ENCODE peak calls at places on chromosome 19, in nine cellular contexts. Y, L, M, Q, F, K, A, N and H are unnamed samples.

GRCh38 chr19:38664503-38665211 is 17.2 kb downstream of the ACTN4 start:
- DNase-seq in Y (no peak), L (no peak), M (no peak), Q (peak), F (no peak), K (no peak), A (no peak), N (no peak), H (no peak)

GRCh38 chr19:6210091-6210490 is 69.7 kb downstream of the MLLT1 start:
- DNase-seq in Y (no peak), L (no peak), M (no peak), Q (peak), F (no peak), K (peak), A (peak), N (no peak), H (no peak)

GRCh38 chr19:7534531-7534980 is 961 bp upstream of the PNPLA6 start:
- DNase-seq in Y (peak), L (peak), M (peak), Q (peak), F (no peak), K (peak), A (peak), N (peak), H (peak)

GRCh38 chr19:38034153-38034835 is 127.3 kb downstream of the SIPA1L3 start:
- DNase-seq in Y (no peak), L (peak), M (no peak), Q (no peak), F (no peak), K (no peak), A (no peak), N (peak), H (no peak)

GRCh38 chr19:42277821-42278809 is 9.1 kb downstream of the CIC start:
- DNase-seq in Y (no peak), L (no peak), M (peak), Q (peak), F (no peak), K (no peak), A (peak), N (no peak), H (peak)

GRCh38 chr19:2795827-2796658 is 10.7 kb downstream of the THOP1 start:
- DNase-seq in Y (no peak), L (no peak), M (no peak), Q (no peak), F (no peak), K (no peak), A (no peak), N (no peak), H (no peak)

GRCh38 chr19:43545276-43545675 is 12.3 kb downstream of the ZNF575 start:
- DNase-seq in Y (no peak), L (no peak), M (no peak), Q (no peak), F (no peak), K (no peak), A (no peak), N (no peak), H (no peak)

GRCh38 chr19:15248648-15249559 is 16.7 kb upstream of the EPHX3 start:
- DNase-seq in Y (peak), L (peak), M (peak), Q (peak), F (no peak), K (peak), A (peak), N (peak), H (peak)

GRCh38 chr19:44532819-44533218 is 3.3 kb upstream of the CEACAM20 start:
- DNase-seq in Y (no peak), L (no peak), M (no peak), Q (no peak), F (no peak), K (no peak), A (no peak), N (no peak), H (no peak)

GRCh38 chr19:15864824-15865223 is 33.0 kb downstream of the CYP4F2 start:
- DNase-seq in Y (no peak), L (no peak), M (no peak), Q (no peak), F (no peak), K (no peak), A (no peak), N (no peak), H (no peak)

GRCh38 chr19:36046443-36047050 is 7.5 kb downstream of the THAP8 start:
- DNase-seq in Y (no peak), L (no peak), M (no peak), Q (no peak), F (no peak), K (no peak), A (peak), N (peak), H (peak)

GRCh38 chr19:13981467-13981866 is 24.7 kb downstream of the RFX1 start:
- DNase-seq in Y (no peak), L (no peak), M (no peak), Q (no peak), F (no peak), K (no peak), A (no peak), N (no peak), H (no peak)

GRCh38 chr19:48868196-48868886 is at the start of gene PLEKHA4:
- DNase-seq in Y (no peak), L (no peak), M (peak), Q (peak), F (no peak), K (peak), A (peak), N (peak), H (peak)

GRCh38 chr19:41940443-41941409 is 12.5 kb upstream of the ERFL start:
- DNase-seq in Y (no peak), L (no peak), M (no peak), Q (no peak), F (no peak), K (no peak), A (no peak), N (no peak), H (no peak)

GRCh38 chr19:56740478-56740877 is 68.9 kb upstream of the ZNF835 start:
- DNase-seq in Y (no peak), L (no peak), M (no peak), Q (no peak), F (no peak), K (no peak), A (no peak), N (no peak), H (no peak)

GRCh38 chr19:33750587-33751385 is 45.9 kb upstream of the KCTD15 start:
- DNase-seq in Y (no peak), L (no peak), M (no peak), Q (no peak), F (no peak), K (no peak), A (no peak), N (no peak), H (no peak)

GRCh38 chr19:45640849-45641273 is 1.7 kb upstream of the EML2 start:
- DNase-seq in Y (no peak), L (no peak), M (peak), Q (no peak), F (no peak), K (peak), A (no peak), N (no peak), H (no peak)

GRCh38 chr19:46076031-46076880 is 35.5 kb upstream of the IGFL4 start:
- DNase-seq in Y (no peak), L (no peak), M (no peak), Q (no peak), F (no peak), K (no peak), A (no peak), N (no peak), H (no peak)

GRCh38 chr19:8310342-8311055 is 2.3 kb upstream of the CD320 start:
- DNase-seq in Y (no peak), L (no peak), M (peak), Q (peak), F (no peak), K (peak), A (peak), N (no peak), H (no peak)

GRCh38 chr19:32917612-32917996 is 48.0 kb upstream of the SLC7A9 start:
- DNase-seq in Y (no peak), L (no peak), M (no peak), Q (no peak), F (no peak), K (no peak), A (no peak), N (no peak), H (no peak)

GRCh38 chr19:52638601-52639000 is 446 bp upstream of the ZNF83 start:
- DNase-seq in Y (peak), L (peak), M (no peak), Q (no peak), F (no peak), K (peak), A (peak), N (no peak), H (peak)

GRCh38 chr19:31538879-31539278 is 189.6 kb upstream of the TSHZ3 start:
- DNase-seq in Y (no peak), L (no peak), M (no peak), Q (no peak), F (no peak), K (no peak), A (no peak), N (no peak), H (no peak)

GRCh38 chr19:7366701-7367420 is 18.1 kb downstream of the ARHGEF18 start:
- DNase-seq in Y (no peak), L (peak), M (peak), Q (no peak), F (no peak), K (no peak), A (no peak), N (peak), H (peak)

GRCh38 chr19:13078897-13079541 is 23.6 kb downstream of the LYL1 start:
- DNase-seq in Y (no peak), L (no peak), M (peak), Q (no peak), F (no peak), K (no peak), A (peak), N (no peak), H (no peak)

GRCh38 chr19:13033819-13034611 is 38.7 kb downstream of the NFIX start:
- DNase-seq in Y (peak), L (no peak), M (peak), Q (peak), F (peak), K (peak), A (peak), N (peak), H (peak)

GRCh38 chr19:38898788-38899446 is 501 bp downstream of the SIRT2 start:
- DNase-seq in Y (no peak), L (peak), M (peak), Q (no peak), F (no peak), K (no peak), A (no peak), N (peak), H (peak)

GRCh38 chr19:42532881-42533280 is 4.6 kb upstream of the CEACAM1 start:
- DNase-seq in Y (no peak), L (no peak), M (no peak), Q (no peak), F (no peak), K (no peak), A (no peak), N (no peak), H (no peak)

GRCh38 chr19:14871619-14872230 is 14.2 kb downstream of the OR7A17 start:
- DNase-seq in Y (no peak), L (no peak), M (no peak), Q (no peak), F (no peak), K (no peak), A (no peak), N (peak), H (peak)

GRCh38 chr19:52922841-52923781 is at the start of gene ZNF888:
- DNase-seq in Y (peak), L (peak), M (peak), Q (peak), F (peak), K (peak), A (peak), N (peak), H (peak)

GRCh38 chr19:55626350-55626749 is 2.0 kb upstream of the ZNF784 start:
- DNase-seq in Y (no peak), L (no peak), M (no peak), Q (no peak), F (peak), K (no peak), A (no peak), N (no peak), H (no peak)

GRCh38 chr19:40502647-40503046 is 35.8 kb downstream of the SPTBN4 start:
- DNase-seq in Y (no peak), L (no peak), M (no peak), Q (no peak), F (no peak), K (no peak), A (no peak), N (no peak), H (no peak)

GRCh38 chr19:46618670-46619231 is 6.1 kb downstream of the PTGIR start:
- DNase-seq in Y (no peak), L (no peak), M (no peak), Q (peak), F (no peak), K (no peak), A (no peak), N (peak), H (peak)

GRCh38 chr19:37304884-37305255 is 66.0 kb upstream of the ZNF527 start:
- DNase-seq in Y (no peak), L (no peak), M (no peak), Q (no peak), F (no peak), K (no peak), A (no peak), N (no peak), H (no peak)

GRCh38 chr19:32458500-32459123 is 53.0 kb downstream of the DPY19L3 start:
- DNase-seq in Y (no peak), L (peak), M (no peak), Q (no peak), F (no peak), K (no peak), A (no peak), N (peak), H (no peak)

GRCh38 chr19:13150919-13151604 is 851 bp downstream of the IER2 start:
- DNase-seq in Y (no peak), L (peak), M (peak), Q (no peak), F (no peak), K (no peak), A (no peak), N (no peak), H (no peak)

DNA sequence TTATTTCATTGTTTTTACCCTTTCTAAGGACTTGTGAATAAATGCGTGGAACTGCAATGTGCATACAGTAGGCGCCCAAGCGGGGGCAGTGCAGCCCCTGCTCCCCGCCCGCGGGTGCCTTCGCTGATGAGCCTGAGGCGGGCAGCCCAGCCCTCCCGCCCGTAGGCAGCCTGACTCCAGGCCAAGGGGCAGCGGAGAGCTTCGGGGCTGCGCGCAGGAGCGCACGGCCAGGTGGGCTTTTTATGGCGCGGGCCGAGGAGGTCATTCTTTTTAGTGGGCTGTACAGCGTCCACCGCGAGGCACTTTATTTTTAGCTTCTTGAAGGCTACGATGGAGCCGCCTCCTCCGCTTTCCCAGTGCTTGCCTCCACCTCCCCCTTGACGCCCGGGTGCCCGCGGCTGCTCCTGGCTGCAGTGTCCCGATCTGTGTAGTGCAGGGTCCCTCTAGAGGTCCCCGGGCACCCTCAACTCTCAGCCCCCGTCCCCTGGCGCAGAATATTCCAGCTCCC is 60.5 kb downstream of the CCNE1 start:
- DNase-seq in Y (no peak), L (no peak), M (no peak), Q (no peak), F (no peak), K (no peak), A (no peak), N (peak), H (no peak)
- TF ChIP-seq CTCF in Y (peak), L (peak), M (no peak), Q (peak), F (no peak), K (no peak), A (no peak), N (no peak), H (peak)

GRCh38 chr19:50512112-50512998 is 1.4 kb downstream of the ASPDH start:
- DNase-seq in Y (no peak), L (no peak), M (no peak), Q (no peak), F (no peak), K (peak), A (no peak), N (no peak), H (no peak)
- H3K4me3 ChIP-seq in Y (peak), L (peak), M (peak), Q (peak), F (peak), K (no peak), A (peak), N (peak), H (peak)

GRCh38 chr19:10230904-10231623 is at the start of gene S1PR2:
- DNase-seq in Y (peak), L (peak), M (peak), Q (peak), F (peak), K (peak), A (peak), N (peak), H (peak)

GRCh38 chr19:10228925-10229324 is 2.2 kb downstream of the S1PR2 start:
- DNase-seq in Y (no peak), L (peak), M (peak), Q (no peak), F (no peak), K (no peak), A (no peak), N (peak), H (peak)

GRCh38 chr19:10228393-10228792 is 2.7 kb downstream of the S1PR2 start:
- DNase-seq in Y (no peak), L (no peak), M (no peak), Q (no peak), F (no peak), K (no peak), A (no peak), N (no peak), H (no peak)

GRCh38 chr19:10231624-10232228 is 595 bp upstream of the S1PR2 start:
- DNase-seq in Y (no peak), L (no peak), M (no peak), Q (no peak), F (no peak), K (no peak), A (no peak), N (no peak), H (no peak)

GRCh38 chr19:10230155-10230903 is 802 bp downstream of the S1PR2 start:
- DNase-seq in Y (peak), L (no peak), M (peak), Q (peak), F (peak), K (peak), A (peak), N (no peak), H (peak)
- TF ChIP-seq CTCF in Y (no peak), L (peak), M (no peak), Q (no peak), F (no peak), K (no peak), A (no peak), N (no peak), H (no peak)

GRCh38 chr19:19134687-19135158 is 3.6 kb downstream of the TMEM161A start:
- DNase-seq in Y (no peak), L (no peak), M (peak), Q (peak), F (peak), K (peak), A (no peak), N (no peak), H (no peak)
- H3K4me3 ChIP-seq in Y (no peak), L (no peak), M (no peak), Q (peak), F (no peak), K (peak), A (peak), N (no peak), H (no peak)

DNA sequence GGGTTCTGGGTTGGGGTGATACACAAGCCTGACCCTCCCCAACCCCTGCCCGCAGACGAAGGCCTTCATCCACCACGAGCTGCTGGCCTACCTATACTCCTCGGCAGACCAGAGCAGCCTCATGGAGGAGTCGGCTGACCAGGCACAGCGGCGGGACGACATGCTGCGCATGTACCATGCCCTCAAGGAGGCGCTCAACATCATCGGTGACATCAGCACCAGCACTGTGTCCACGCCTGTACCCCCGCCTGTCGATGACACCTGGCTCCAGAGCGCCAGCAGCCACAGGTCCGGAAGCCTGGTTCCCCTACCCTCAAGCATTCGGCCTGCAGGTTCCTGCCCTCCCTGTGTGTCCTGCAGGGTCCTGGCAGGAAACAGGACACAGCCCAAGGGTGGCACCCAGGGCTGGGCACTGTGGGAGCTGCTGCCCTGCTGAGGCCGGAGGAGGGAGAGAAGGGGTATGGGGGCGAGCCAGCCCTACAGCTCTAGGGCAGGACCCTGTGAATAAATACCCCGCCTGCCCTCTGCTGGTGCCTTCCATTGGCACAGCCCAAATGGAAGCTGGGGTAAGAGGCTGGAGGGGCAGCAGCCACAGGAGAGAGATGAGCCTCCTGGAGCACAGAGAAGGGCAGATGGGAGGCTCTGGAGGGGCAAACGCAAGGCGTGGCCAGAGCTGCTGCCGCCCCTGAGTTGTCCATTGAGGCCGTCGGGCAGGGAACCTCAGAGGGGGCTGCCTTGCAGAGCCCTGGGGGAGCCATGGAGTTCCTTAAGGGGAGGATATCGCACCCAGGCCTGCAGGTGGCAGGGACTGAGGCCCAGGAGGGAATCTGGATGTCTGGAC is 6.8 kb downstream of the TMED1 start:
- DNase-seq in Y (no peak), L (no peak), M (no peak), Q (no peak), F (no peak), K (peak), A (no peak), N (no peak), H (no peak)
- TF ChIP-seq CTCF in Y (no peak), L (peak), M (no peak), Q (no peak), F (no peak), K (no peak), A (no peak), N (peak), H (no peak)

GRCh38 chr19:3801412-3802096 is 15.4 kb upstream of the MATK start:
- DNase-seq in Y (peak), L (peak), M (peak), Q (no peak), F (peak), K (peak), A (no peak), N (no peak), H (no peak)
- H3K4me3 ChIP-seq in Y (peak), L (no peak), M (no peak), Q (peak), F (peak), K (peak), A (peak), N (peak), H (no peak)

GRCh38 chr19:4365791-4366665 is 22.7 kb downstream of the MPND start:
- DNase-seq in Y (no peak), L (no peak), M (no peak), Q (no peak), F (no peak), K (no peak), A (no peak), N (no peak), H (no peak)
- TF ChIP-seq CTCF in Y (no peak), L (no peak), M (no peak), Q (no peak), F (no peak), K (no peak), A (no peak), N (no peak), H (no peak)

GRCh38 chr19:17999685-18000479 is 8.1 kb upstream of the ARRDC2 start:
- DNase-seq in Y (no peak), L (no peak), M (no peak), Q (no peak), F (no peak), K (no peak), A (no peak), N (no peak), H (no peak)
- H3K4me3 ChIP-seq in Y (no peak), L (no peak), M (no peak), Q (no peak), F (peak), K (no peak), A (no peak), N (no peak), H (no peak)